ENCODE peak calls at places on chromosomes 11 and 22, in nine cellular contexts. W is BE2C, K is iPS-NIHi11, J is SK-N-MC, D is B cell, X is EH, P is endothelial cell, Y is psoas muscle, L is foreskin melanocyte. U is an unnamed sample.

GRCh38 chr11:95363189-95363588 is 132.2 kb upstream of the SESN3 start:
- DNase-seq in W (no peak), K (no peak), J (no peak), D (no peak), X (no peak), P (no peak), Y (no peak), L (no peak), U (no peak)

GRCh38 chr11:1049071-1049405 is 12.5 kb upstream of the MUC6 start:
- DNase-seq in W (no peak), K (no peak), J (no peak), D (no peak), X (no peak), P (no peak), Y (peak; percentile 9), L (no peak), U (no peak)

GRCh38 chr11:131002145-131002544 is 85.9 kb upstream of the SNX19 start:
- DNase-seq in W (no peak), K (no peak), J (no peak), D (no peak), X (no peak), P (no peak), Y (no peak), L (no peak), U (no peak)

GRCh38 chr11:134276396-134277175 is 407 bp downstream of the GLB1L3 start:
- DNase-seq in W (no peak), K (peak; percentile 73), J (no peak), D (no peak), X (no peak), P (peak; percentile 39), Y (no peak), L (no peak), U (no peak)

GRCh38 chr11:77191429-77191822 is 63.4 kb downstream of the MYO7A start:
- DNase-seq in W (no peak), K (no peak), J (no peak), D (no peak), X (no peak), P (no peak), Y (no peak), L (no peak), U (no peak)

GRCh38 chr22:47165338-47165931 is 403.0 kb downstream of the TBC1D22A start:
- DNase-seq in W (no peak), K (no peak), J (no peak), D (no peak), X (no peak), P (no peak), Y (no peak), L (no peak), U (no peak)

GRCh38 chr11:70341881-70342429 is 56.4 kb upstream of the CTTN start:
- DNase-seq in W (no peak), K (no peak), J (no peak), D (no peak), X (no peak), P (no peak), Y (no peak), L (no peak), U (no peak)

GRCh38 chr11:20126724-20127123 is 33.6 kb downstream of the DBX1 start:
- DNase-seq in W (no peak), K (no peak), J (no peak), D (no peak), X (no peak), P (no peak), Y (no peak), L (no peak), U (no peak)

GRCh38 chr11:115471367-115471766 is 32.8 kb downstream of the CADM1 start:
- DNase-seq in W (peak; percentile 30), K (no peak), J (no peak), D (no peak), X (peak; percentile 4), P (no peak), Y (no peak), L (no peak), U (no peak)

GRCh38 chr11:16346975-16347374 is 9.4 kb downstream of the SOX6 start:
- DNase-seq in W (no peak), K (no peak), J (no peak), D (no peak), X (peak; percentile 73), P (no peak), Y (no peak), L (no peak), U (peak; percentile 57)

GRCh38 chr22:23062616-23063538 is 7.4 kb upstream of the GNAZ start:
- DNase-seq in W (peak; percentile 4), K (no peak), J (no peak), D (no peak), X (no peak), P (no peak), Y (no peak), L (no peak), U (no peak)

GRCh38 chr11:85595285-85595884 is 31.8 kb downstream of the DLG2 start:
- DNase-seq in W (no peak), K (peak; percentile 37), J (peak; percentile 12), D (peak; percentile 10), X (peak; percentile 65), P (no peak), Y (no peak), L (peak; percentile 29), U (peak; percentile 54)

GRCh38 chr11:64084146-64084961 is 48.6 kb downstream of the FLRT1 start:
- DNase-seq in W (peak; percentile 43), K (no peak), J (no peak), D (no peak), X (no peak), P (no peak), Y (no peak), L (no peak), U (no peak)